ENCODE peak calls at places on chromosomes 2 and 18, in seven cellular contexts. One of them, this sample, is unnamed.

GRCh38 chr2:199985625-199986207 is 30.3 kb downstream of the MAIP1 start:
- DNase-seq in astrocyte of the spinal cord: peak
- DNase-seq in RCC 7860: peak
- DNase-seq in MM.1S: peak
- DNase-seq in activated CD8-positive, alpha-beta T cell treated with anti-CD3 and anti-CD28 coated beads for 36 hours: peak
- DNase-seq in HCEC 1CT: peak
- DNase-seq in CD8-positive, alpha-beta memory T cell: peak
- DNase-seq in this sample: peak

GRCh38 chr2:96259497-96259921 is 6.3 kb downstream of the TMEM127 start:
- DNase-seq in astrocyte of the spinal cord: no peak
- DNase-seq in MM.1S: peak
- DNase-seq in RCC 7860: no peak
- DNase-seq in CD8-positive, alpha-beta memory T cell: no peak
- DNase-seq in HCEC 1CT: no peak
- DNase-seq in activated CD8-positive, alpha-beta T cell treated with anti-CD3 and anti-CD28 coated beads for 36 hours: no peak
- DNase-seq in this sample: peak

GRCh38 chr2:24435391-24436316 is 55.4 kb upstream of the NCOA1 start:
- DNase-seq in HCEC 1CT: peak
- DNase-seq in CD8-positive, alpha-beta memory T cell: no peak
- DNase-seq in MM.1S: no peak
- DNase-seq in astrocyte of the spinal cord: peak
- DNase-seq in activated CD8-positive, alpha-beta T cell treated with anti-CD3 and anti-CD28 coated beads for 36 hours: no peak
- DNase-seq in RCC 7860: no peak
- DNase-seq in this sample: peak

GRCh38 chr2:28392297-28393114 is at the start of gene FOSL2:
- DNase-seq in activated CD8-positive, alpha-beta T cell treated with anti-CD3 and anti-CD28 coated beads for 36 hours: peak
- DNase-seq in CD8-positive, alpha-beta memory T cell: peak
- DNase-seq in MM.1S: peak
- DNase-seq in astrocyte of the spinal cord: peak
- DNase-seq in HCEC 1CT: peak
- DNase-seq in RCC 7860: peak
- DNase-seq in this sample: peak

GRCh38 chr2:227267406-227268115 is 57.5 kb upstream of the MFF start:
- DNase-seq in CD8-positive, alpha-beta memory T cell: no peak
- DNase-seq in astrocyte of the spinal cord: no peak
- DNase-seq in MM.1S: no peak
- DNase-seq in activated CD8-positive, alpha-beta T cell treated with anti-CD3 and anti-CD28 coated beads for 36 hours: no peak
- DNase-seq in HCEC 1CT: no peak
- DNase-seq in RCC 7860: no peak
- DNase-seq in this sample: peak

GRCh38 chr2:164186596-164186995 is 434.7 kb downstream of the GRB14 start:
- DNase-seq in CD8-positive, alpha-beta memory T cell: no peak
- DNase-seq in RCC 7860: no peak
- DNase-seq in HCEC 1CT: no peak
- DNase-seq in MM.1S: no peak
- DNase-seq in activated CD8-positive, alpha-beta T cell treated with anti-CD3 and anti-CD28 coated beads for 36 hours: no peak
- DNase-seq in astrocyte of the spinal cord: no peak
- DNase-seq in this sample: peak

GRCh38 chr18:63970803-63971191 is 916 bp downstream of the SERPINB8 start:
- DNase-seq in MM.1S: no peak
- DNase-seq in astrocyte of the spinal cord: no peak
- DNase-seq in CD8-positive, alpha-beta memory T cell: no peak
- DNase-seq in RCC 7860: no peak
- DNase-seq in activated CD8-positive, alpha-beta T cell treated with anti-CD3 and anti-CD28 coated beads for 36 hours: no peak
- DNase-seq in HCEC 1CT: peak
- DNase-seq in this sample: peak

GRCh38 chr2:29115797-29116781 is 874 bp downstream of the CLIP4 start:
- DNase-seq in RCC 7860: peak
- DNase-seq in activated CD8-positive, alpha-beta T cell treated with anti-CD3 and anti-CD28 coated beads for 36 hours: peak
- DNase-seq in HCEC 1CT: peak
- DNase-seq in astrocyte of the spinal cord: peak
- DNase-seq in MM.1S: peak
- DNase-seq in CD8-positive, alpha-beta memory T cell: peak
- DNase-seq in this sample: peak